ENCODE peak calls at places on chromosomes 5 and 9, in five cellular contexts. One of them, this sample, is unnamed.

GRCh38 chr5:131209506-131210191 is 38.9 kb downstream of the LYRM7 start:
- DNase-seq in MM.1S: no peak
- DNase-seq in HL-60: peak; percentile 45
- DNase-seq in mucosa of descending colon: no peak
- DNase-seq in nephron progenitor cell: no peak
- DNase-seq in this sample: peak; percentile 81

GRCh38 chr9:129752915-129753724 is at the start of gene PTGES:
- DNase-seq in MM.1S: peak; percentile 27
- DNase-seq in HL-60: no peak
- DNase-seq in mucosa of descending colon: peak; percentile 75
- DNase-seq in nephron progenitor cell: peak; percentile 87
- DNase-seq in this sample: no peak

GRCh38 chr5:143220748-143221211 is 182.7 kb downstream of the NR3C1 start:
- DNase-seq in MM.1S: peak; percentile 60
- DNase-seq in HL-60: no peak
- DNase-seq in mucosa of descending colon: no peak
- DNase-seq in nephron progenitor cell: no peak
- DNase-seq in this sample: no peak

GRCh38 chr9:116504893-116505480 is 182.1 kb upstream of the TRIM32 start:
- DNase-seq in MM.1S: no peak
- DNase-seq in HL-60: no peak
- DNase-seq in mucosa of descending colon: no peak
- DNase-seq in nephron progenitor cell: no peak
- DNase-seq in this sample: no peak

GRCh38 chr9:93577940-93578682 is 1.7 kb downstream of the PHF2 start:
- DNase-seq in MM.1S: no peak
- DNase-seq in HL-60: no peak
- DNase-seq in mucosa of descending colon: no peak
- DNase-seq in nephron progenitor cell: no peak
- DNase-seq in this sample: no peak

GRCh38 chr9:109110326-109111014 is 9.3 kb downstream of the TMEM245 start:
- DNase-seq in MM.1S: no peak
- DNase-seq in HL-60: no peak
- DNase-seq in mucosa of descending colon: no peak
- DNase-seq in nephron progenitor cell: no peak
- DNase-seq in this sample: no peak

GRCh38 chr9:99169086-99169485 is 52.7 kb downstream of the ALG2 start:
- DNase-seq in MM.1S: no peak
- DNase-seq in HL-60: no peak
- DNase-seq in mucosa of descending colon: no peak
- DNase-seq in nephron progenitor cell: no peak
- DNase-seq in this sample: no peak

GRCh38 chr5:113606298-113607134 is 93.0 kb downstream of the YTHDC2 start:
- DNase-seq in MM.1S: peak; percentile 63
- DNase-seq in HL-60: no peak
- DNase-seq in mucosa of descending colon: no peak
- DNase-seq in nephron progenitor cell: peak; percentile 62
- DNase-seq in this sample: no peak

GRCh38 chr9:96071245-96072124 is 196.0 kb downstream of the ERCC6L2 start:
- DNase-seq in MM.1S: no peak
- DNase-seq in HL-60: no peak
- DNase-seq in mucosa of descending colon: no peak
- DNase-seq in nephron progenitor cell: no peak
- DNase-seq in this sample: no peak

GRCh38 chr9:127683723-127684122 is 23.1 kb upstream of the CFAP157 start:
- DNase-seq in MM.1S: no peak
- DNase-seq in HL-60: no peak
- DNase-seq in mucosa of descending colon: no peak
- DNase-seq in nephron progenitor cell: no peak
- DNase-seq in this sample: no peak

GRCh38 chr9:109447329-109448076 is 50.6 kb downstream of the PTPN3 start:
- DNase-seq in MM.1S: no peak
- DNase-seq in HL-60: no peak
- DNase-seq in mucosa of descending colon: no peak
- DNase-seq in nephron progenitor cell: no peak
- DNase-seq in this sample: peak; percentile 44

GRCh38 chr5:89034588-89034987 is 151.6 kb upstream of the MEF2C start:
- DNase-seq in MM.1S: no peak
- DNase-seq in HL-60: no peak
- DNase-seq in mucosa of descending colon: no peak
- DNase-seq in nephron progenitor cell: no peak
- DNase-seq in this sample: no peak

GRCh38 chr5:156391139-156391538 is 64.2 kb downstream of the SGCD start:
- DNase-seq in MM.1S: no peak
- DNase-seq in HL-60: peak; percentile 63
- DNase-seq in mucosa of descending colon: no peak
- DNase-seq in nephron progenitor cell: no peak
- DNase-seq in this sample: no peak

GRCh38 chr5:90233496-90233895 is 176.1 kb downstream of the CETN3 start:
- DNase-seq in MM.1S: no peak
- DNase-seq in HL-60: no peak
- DNase-seq in mucosa of descending colon: no peak
- DNase-seq in nephron progenitor cell: no peak
- DNase-seq in this sample: no peak

GRCh38 chr5:170219615-170220014 is 13.2 kb upstream of the C5orf58 start:
- DNase-seq in MM.1S: no peak
- DNase-seq in HL-60: no peak
- DNase-seq in mucosa of descending colon: no peak
- DNase-seq in nephron progenitor cell: no peak
- DNase-seq in this sample: no peak

GRCh38 chr5:44875661-44876250 is 67.0 kb downstream of the MRPS30 start:
- DNase-seq in MM.1S: peak; percentile 85
- DNase-seq in HL-60: no peak
- DNase-seq in mucosa of descending colon: no peak
- DNase-seq in nephron progenitor cell: no peak
- DNase-seq in this sample: no peak

GRCh38 chr5:113109344-113109743 is 132.7 kb downstream of the DCP2 start:
- DNase-seq in MM.1S: no peak
- DNase-seq in HL-60: no peak
- DNase-seq in mucosa of descending colon: no peak
- DNase-seq in nephron progenitor cell: no peak
- DNase-seq in this sample: no peak

GRCh38 chr9:37551468-37551867 is 24.7 kb downstream of the FBXO10 start:
- DNase-seq in MM.1S: no peak
- DNase-seq in HL-60: no peak
- DNase-seq in mucosa of descending colon: no peak
- DNase-seq in nephron progenitor cell: no peak
- DNase-seq in this sample: no peak

GRCh38 chr5:102787134-102787533 is 32.0 kb downstream of the PAM start:
- DNase-seq in MM.1S: no peak
- DNase-seq in HL-60: no peak
- DNase-seq in mucosa of descending colon: no peak
- DNase-seq in nephron progenitor cell: no peak
- DNase-seq in this sample: no peak

GRCh38 chr9:135612981-135613910 is 26.1 kb downstream of the GLT6D1 start:
- DNase-seq in MM.1S: no peak
- DNase-seq in HL-60: no peak
- DNase-seq in mucosa of descending colon: no peak
- DNase-seq in nephron progenitor cell: no peak
- DNase-seq in this sample: no peak

GRCh38 chr9:30039712-30040111 is 2344.7 kb upstream of the ACO1 start:
- DNase-seq in MM.1S: no peak
- DNase-seq in HL-60: no peak
- DNase-seq in mucosa of descending colon: no peak
- DNase-seq in nephron progenitor cell: no peak
- DNase-seq in this sample: no peak

GRCh38 chr9:98575379-98576346 is 133.1 kb downstream of the GABBR2 start:
- DNase-seq in MM.1S: peak; percentile 94
- DNase-seq in HL-60: peak; percentile 90
- DNase-seq in mucosa of descending colon: no peak
- DNase-seq in nephron progenitor cell: no peak
- DNase-seq in this sample: peak; percentile 89

GRCh38 chr9:86246752-86247161 is 12.7 kb downstream of the C9orf153 start:
- DNase-seq in MM.1S: no peak
- DNase-seq in HL-60: no peak
- DNase-seq in mucosa of descending colon: no peak
- DNase-seq in nephron progenitor cell: peak; percentile 41
- DNase-seq in this sample: peak; percentile 38

GRCh38 chr9:68727588-68728129 is 22.6 kb downstream of the PIP5K1B start:
- DNase-seq in MM.1S: no peak
- DNase-seq in HL-60: no peak
- DNase-seq in mucosa of descending colon: no peak
- DNase-seq in nephron progenitor cell: no peak
- DNase-seq in this sample: no peak

This sample was measured in GF-D8.